ENCODE peak calls at places on chromosome 13, in seven cellular contexts. D, N, R, A, O, F and V are unnamed samples.

GRCh38 chr13:92175330-92175729 is 776.9 kb downstream of the GPC5 start:
- DNase-seq in D (peak), N (no peak), R (peak), A (peak), O (peak), F (peak), V (peak)

GRCh38 chr13:88617176-88617575 is 946.0 kb downstream of the SLITRK5 start:
- DNase-seq in D (no peak), N (no peak), R (no peak), A (no peak), O (peak), F (no peak), V (no peak)

GRCh38 chr13:32443111-32443510 is 15.2 kb upstream of the N4BP2L1 start:
- DNase-seq in D (peak), N (peak), R (no peak), A (peak), O (peak), F (peak), V (peak)

GRCh38 chr13:58955546-58956385 is 1208.0 kb downstream of the DIAPH3 start:
- DNase-seq in D (no peak), N (no peak), R (no peak), A (no peak), O (no peak), F (no peak), V (no peak)

GRCh38 chr13:113092776-113093579 is 12.6 kb upstream of the F7 start:
- DNase-seq in D (no peak), N (no peak), R (no peak), A (no peak), O (no peak), F (no peak), V (no peak)

GRCh38 chr13:87274209-87274819 is 396.9 kb upstream of the SLITRK5 start:
- DNase-seq in D (peak), N (peak), R (peak), A (peak), O (peak), F (peak), V (peak)

GRCh38 chr13:90070837-90071525 is 1276.5 kb upstream of the MIR17HG start:
- DNase-seq in D (no peak), N (no peak), R (no peak), A (peak), O (no peak), F (no peak), V (no peak)

GRCh38 chr13:39779337-39780270 is 124.1 kb downstream of the COG6 start:
- DNase-seq in D (peak), N (no peak), R (no peak), A (no peak), O (no peak), F (no peak), V (peak)

GRCh38 chr13:43407023-43407581 is 379.7 kb downstream of the ENOX1 start:
- DNase-seq in D (no peak), N (no peak), R (no peak), A (no peak), O (no peak), F (no peak), V (no peak)

GRCh38 chr13:99982741-99983400 is 1.3 kb downstream of the ZIC2 start:
- DNase-seq in D (no peak), N (no peak), R (peak), A (no peak), O (peak), F (no peak), V (no peak)
- TF ChIP-seq EZH2 in D (no peak), N (no peak), R (no peak), A (no peak), O (no peak), F (no peak), V (peak)

GRCh38 chr13:24272452-24273161 is 36.8 kb upstream of the C1QTNF9 start:
- DNase-seq in D (no peak), N (no peak), R (no peak), A (no peak), O (no peak), F (no peak), V (no peak)
- TF ChIP-seq EZH2phosphoT487 in D (no peak), N (no peak), R (no peak), A (no peak), O (no peak), F (no peak), V (no peak)

DNA sequence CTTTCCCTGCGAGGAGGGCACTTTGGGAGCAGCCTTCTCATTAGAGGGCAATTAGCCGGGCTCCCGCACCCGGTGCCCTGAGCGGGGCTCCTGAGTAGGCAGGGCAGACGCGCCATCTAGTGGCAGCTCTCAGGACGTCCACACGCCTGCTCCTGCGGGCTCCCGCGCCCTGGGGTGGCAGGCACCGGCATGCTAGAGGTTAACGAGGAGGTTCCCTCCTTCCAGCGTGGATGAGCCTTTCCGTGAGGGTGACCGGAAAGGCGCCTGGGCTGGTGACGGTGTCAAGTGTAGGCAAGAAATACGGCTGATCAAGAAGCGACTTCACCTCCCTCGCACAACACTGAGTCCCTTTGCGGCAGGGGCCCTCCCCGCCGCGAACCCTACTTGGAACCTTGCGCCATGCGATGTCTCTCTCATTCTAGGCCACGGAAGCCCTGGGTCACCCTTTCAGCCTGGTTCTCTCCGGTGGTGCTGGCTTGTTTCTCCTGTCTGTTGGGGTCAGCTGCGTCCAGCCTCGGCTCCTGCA is 67.7 kb downstream of the ALOX5AP start:
- DNase-seq in D (peak), N (peak), R (peak), A (peak), O (peak), F (peak), V (peak)
- TF ChIP-seq EZH2 in D (no peak), N (no peak), R (no peak), A (no peak), O (no peak), F (no peak), V (no peak)

GRCh38 chr13:21696865-21697448 is 26.1 kb downstream of the FGF9 start:
- DNase-seq in D (no peak), N (no peak), R (no peak), A (no peak), O (no peak), F (no peak), V (no peak)
- TF ChIP-seq EZH2phosphoT487 in D (no peak), N (no peak), R (no peak), A (no peak), O (no peak), F (no peak), V (no peak)

GRCh38 chr13:27927444-27928352 is 7.9 kb downstream of the PDX1 start:
- DNase-seq in D (no peak), N (no peak), R (peak), A (no peak), O (peak), F (no peak), V (no peak)

GRCh38 chr13:27928805-27929753 is 9.3 kb downstream of the PDX1 start:
- DNase-seq in D (no peak), N (no peak), R (no peak), A (no peak), O (peak), F (no peak), V (no peak)

GRCh38 chr13:27929868-27930267 is 10.1 kb downstream of the PDX1 start:
- DNase-seq in D (no peak), N (no peak), R (no peak), A (no peak), O (no peak), F (no peak), V (no peak)

GRCh38 chr13:27926644-27927434 is 7.0 kb downstream of the PDX1 start:
- DNase-seq in D (no peak), N (no peak), R (peak), A (no peak), O (peak), F (no peak), V (peak)

DNA sequence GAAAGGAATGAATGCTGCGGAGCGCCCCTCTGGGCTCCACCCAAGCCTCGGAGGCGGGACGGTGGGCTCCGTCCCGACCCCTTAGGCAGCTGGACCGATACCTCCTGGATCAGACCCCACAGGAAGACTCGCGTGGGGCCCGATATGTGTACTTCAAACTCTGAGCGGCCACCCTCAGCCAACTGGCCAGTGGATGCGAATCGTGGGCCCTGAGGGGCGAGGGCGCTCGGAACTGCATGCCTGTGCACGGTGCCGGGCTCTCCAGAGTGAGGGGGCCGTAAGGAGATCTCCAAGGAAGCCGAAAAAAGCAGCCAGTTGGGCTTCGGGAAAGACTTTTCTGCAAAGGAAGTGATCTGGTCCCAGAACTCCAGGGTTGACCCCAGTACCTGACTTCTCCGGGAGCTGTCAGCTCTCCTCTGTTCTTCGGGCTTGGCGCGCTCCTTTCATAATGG is 8.6 kb downstream of the PDX1 start:
- DNase-seq in D (no peak), N (no peak), R (no peak), A (no peak), O (peak), F (no peak), V (no peak)
- TF ChIP-seq EZH2 in D (no peak), N (no peak), R (peak), A (peak), O (peak), F (no peak), V (no peak)

DNA sequence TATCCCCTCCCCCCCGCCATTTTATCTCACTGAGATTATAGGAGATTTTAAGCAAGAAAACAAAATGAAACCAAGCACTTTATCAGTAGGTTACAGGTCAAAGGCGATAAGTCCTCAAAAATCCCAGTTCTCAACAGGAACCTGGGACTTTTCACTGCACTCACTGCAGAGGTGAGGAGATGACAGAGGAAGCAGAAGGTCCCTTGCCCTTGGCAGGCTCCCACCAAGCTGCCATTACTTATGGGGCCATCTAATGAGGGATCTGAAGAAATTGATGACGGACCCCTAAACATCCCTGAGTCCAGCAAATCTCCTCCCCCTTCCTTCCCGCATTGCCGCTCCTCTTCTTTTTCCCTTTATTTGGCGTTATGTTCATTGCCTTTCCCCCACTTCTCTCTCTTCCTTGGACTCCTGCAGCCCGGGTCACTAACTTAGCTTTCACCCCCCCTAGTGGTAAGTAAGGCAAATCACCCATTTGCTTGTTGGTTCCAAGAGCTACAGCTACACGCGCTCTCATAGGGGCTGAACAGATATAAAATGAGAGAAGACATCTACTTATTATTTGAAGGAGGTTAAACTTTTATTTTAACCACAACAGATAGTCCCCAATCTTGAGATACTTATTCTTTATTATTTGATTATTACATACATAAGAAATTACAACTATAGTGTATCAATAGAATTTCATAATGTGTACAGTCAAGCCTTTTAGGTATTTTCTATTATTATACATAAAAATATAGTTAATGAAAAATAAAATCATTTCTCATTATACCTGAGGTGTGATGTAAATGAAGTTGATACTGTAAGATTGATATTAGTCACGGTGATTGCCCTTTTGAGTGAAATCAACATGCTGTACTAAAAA is 52.0 kb upstream of the ARGLU1 start:
- DNase-seq in D (peak), N (peak), R (peak), A (peak), O (peak), F (peak), V (peak)
- TF ChIP-seq EZH2phosphoT487 in D (no peak), N (no peak), R (no peak), A (no peak), O (no peak), F (no peak), V (no peak)

DNA sequence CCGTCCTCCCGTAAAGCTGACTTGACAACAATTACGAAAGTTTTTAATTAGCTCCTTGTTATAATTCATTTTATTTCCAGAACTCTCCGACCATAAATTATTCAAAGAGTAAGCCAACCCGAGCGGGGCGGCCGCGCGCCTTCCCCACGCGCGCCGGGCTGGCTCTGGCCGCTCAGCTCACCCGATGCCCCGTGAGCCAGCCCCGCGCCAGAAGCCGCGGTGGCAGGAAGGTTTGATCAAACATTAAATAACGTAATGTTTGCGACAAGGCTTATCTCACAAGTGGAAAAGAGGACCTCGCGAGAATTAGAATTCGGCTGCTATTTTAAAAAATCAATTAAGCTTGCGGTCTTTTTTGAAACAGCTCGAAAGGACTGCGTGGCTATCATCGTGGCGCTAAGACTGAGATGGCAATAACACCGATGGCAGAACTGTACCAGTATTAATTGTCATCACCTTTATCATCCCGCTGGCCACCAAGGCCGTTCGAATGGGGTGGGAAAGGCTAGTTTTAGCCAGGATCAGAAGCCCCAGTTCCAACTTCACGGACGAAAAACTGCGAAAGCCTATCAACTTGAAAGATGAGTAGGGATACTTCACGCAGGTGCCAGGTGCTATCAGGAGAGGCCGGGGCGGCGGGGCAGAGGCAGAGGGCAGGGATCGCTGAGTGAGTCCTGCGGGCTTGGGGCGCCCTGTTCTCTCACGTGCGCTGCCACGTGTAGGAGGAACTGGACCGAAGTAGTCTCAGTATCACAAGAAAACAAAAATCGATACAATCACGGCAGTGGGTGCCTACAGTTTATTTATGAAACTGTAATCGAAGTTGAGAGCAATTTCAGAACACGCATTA is 6.4 kb downstream of the POU4F1 start:
- DNase-seq in D (no peak), N (no peak), R (peak), A (no peak), O (peak), F (no peak), V (no peak)
- TF ChIP-seq EZH2 in D (no peak), N (no peak), R (peak), A (peak), O (peak), F (no peak), V (peak)

DNA sequence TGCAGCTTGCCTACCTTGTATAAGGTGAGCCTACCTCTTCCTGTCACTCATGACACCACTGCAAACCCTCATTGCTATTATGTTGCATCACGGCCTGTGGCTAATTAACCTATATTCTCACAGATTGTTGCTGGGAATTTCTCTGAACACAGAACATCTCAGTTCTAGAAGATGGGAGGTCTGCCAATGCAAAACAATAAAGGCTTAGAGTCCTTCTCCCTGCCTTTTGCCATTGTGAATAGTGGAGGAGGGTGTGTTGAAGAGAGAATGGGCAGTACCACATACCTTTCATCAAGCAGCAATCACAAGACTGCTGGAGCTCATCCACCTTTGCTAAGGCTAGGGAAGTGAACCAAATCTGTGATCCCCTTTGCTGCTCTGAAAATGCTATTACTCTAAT is 34.4 kb downstream of the WDFY2 start:
- DNase-seq in D (no peak), N (no peak), R (no peak), A (no peak), O (no peak), F (no peak), V (no peak)
- TF ChIP-seq EZH2phosphoT487 in D (no peak), N (no peak), R (no peak), A (no peak), O (no peak), F (no peak), V (no peak)

DNA sequence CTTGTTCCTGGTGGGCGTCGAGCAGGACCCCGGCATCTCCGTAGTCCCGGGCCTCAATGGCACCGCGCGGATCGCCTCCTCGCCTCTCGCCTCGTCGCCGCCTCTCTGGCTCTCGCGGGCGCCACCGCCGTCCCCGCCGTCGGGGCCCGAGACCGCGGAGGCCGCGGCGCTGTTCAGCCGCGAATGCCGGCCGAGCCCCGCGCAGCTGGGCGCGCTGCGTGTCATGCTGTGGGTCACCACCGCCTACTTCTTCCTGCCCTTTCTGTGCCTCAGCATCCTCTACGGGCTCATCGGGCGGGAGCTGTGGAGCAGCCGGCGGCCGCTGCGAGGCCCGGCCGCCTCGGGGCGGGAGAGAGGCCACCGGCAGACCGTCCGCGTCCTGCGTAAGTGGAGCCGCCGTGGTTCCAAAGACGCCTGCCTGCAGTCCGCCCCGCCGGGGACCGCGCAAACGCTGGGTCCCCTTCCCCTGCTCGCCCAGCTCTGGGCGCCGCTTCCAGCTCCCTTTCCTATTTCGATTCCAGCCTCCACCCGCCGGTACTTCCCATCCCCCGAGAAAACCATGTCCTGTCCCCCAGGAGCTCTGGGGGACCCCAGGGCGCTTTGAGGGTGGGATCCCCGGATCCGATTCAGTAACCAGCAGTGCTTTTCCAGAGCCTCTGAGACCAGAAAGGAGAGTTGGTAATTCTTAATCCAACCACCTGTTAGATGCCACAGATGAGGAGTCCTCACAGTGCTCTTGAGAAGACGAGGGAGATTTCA is 897 bp downstream of the MLNR start:
- DNase-seq in D (no peak), N (no peak), R (peak), A (no peak), O (peak), F (no peak), V (peak)
- TF ChIP-seq EZH2 in D (no peak), N (no peak), R (peak), A (peak), O (peak), F (no peak), V (peak)